ENCODE peak calls at places on chromosomes 4 and X, in ten cellular contexts. A is mucosa of descending colon; B is esophagus muscularis mucosa; F is mesenteric fat pad; O is activated naive CD4-positive, alpha-beta T cell; R is substantia nigra; V is activated naive CD8-positive, alpha-beta T cell treated with anti-CD3 and anti-CD28 coated beads, Interleukin-2, amount 50 U/mL, for 24 hours; D is anterior cingulate cortex; K is stimulated activated CD4-positive, alpha-beta T cell treated with anti-CD3 and anti-CD28 coated beads, TNF-alpha, amount 100 ng/mL, for 48 hours; G is stimulated activated CD8-positive, alpha-beta memory T cell treated with anti-CD3 and anti-CD28 coated beads, Interleukin-15, amount 100 ng/mL, for 4 hours. I is an unnamed sample.

GRCh38 chr4:138405439-138405838 is 163.3 kb upstream of the SLC7A11 start:
- DNase-seq in B (no peak), R (no peak), G (no peak), F (no peak), D (no peak), A (no peak), K (no peak), O (no peak), V (no peak), I (no peak)

GRCh38 chrX:24081661-24082154 is 27.0 kb downstream of the EIF2S3 start:
- DNase-seq in A (peak; percentile 60), R (no peak), O (peak; percentile 3), B (no peak), G (peak; percentile 1), F (no peak), D (peak; percentile 1), V (peak; percentile 56), K (peak; percentile 30), I (no peak)

GRCh38 chr4:81377231-81377630 is 94.5 kb downstream of the RASGEF1B start:
- DNase-seq in B (no peak), D (no peak), K (no peak), A (no peak), R (no peak), G (no peak), F (no peak), O (no peak), V (no peak), I (no peak)

GRCh38 chr4:38765391-38765790 is 17.4 kb downstream of the TLR10 start:
- DNase-seq in A (no peak), B (no peak), R (no peak), G (no peak), D (no peak), V (no peak), O (no peak), K (no peak), F (no peak), I (no peak)

GRCh38 chrX:38099688-38100087 is 93.3 kb downstream of the SYTL5 start:
- DNase-seq in G (no peak), V (no peak), D (no peak), A (no peak), B (no peak), F (no peak), O (no peak), K (no peak), R (no peak), I (no peak)

GRCh38 chrX:136847874-136848273 is 32.7 kb downstream of the RBMX start:
- DNase-seq in G (no peak), O (no peak), F (no peak), B (no peak), V (no peak), K (no peak), A (no peak), R (no peak), D (no peak), I (no peak)

GRCh38 chr4:2081540-2081939 is 22.4 kb downstream of the NAT8L start:
- DNase-seq in O (no peak), R (no peak), V (no peak), G (no peak), D (no peak), K (no peak), A (no peak), B (no peak), F (peak; percentile 82), I (peak; percentile 52)

GRCh38 chr4:72977936-72978485 is 91.5 kb downstream of the COX18 start:
- DNase-seq in O (no peak), K (no peak), V (no peak), F (no peak), A (no peak), G (no peak), R (no peak), D (no peak), B (no peak), I (no peak)

GRCh38 chrX:105711805-105712204 is 110.5 kb upstream of the NRK start:
- DNase-seq in G (no peak), O (no peak), R (no peak), K (no peak), B (no peak), F (no peak), D (no peak), A (no peak), V (no peak), I (no peak)

GRCh38 chr4:142781114-142781513 is 65.0 kb downstream of the INPP4B start:
- DNase-seq in A (no peak), K (no peak), G (no peak), D (no peak), V (no peak), R (no peak), F (no peak), B (no peak), O (no peak), I (no peak)

GRCh38 chr4:80407246-80407645 is 71.7 kb downstream of the CFAP299 start:
- DNase-seq in R (no peak), K (no peak), B (no peak), G (no peak), A (no peak), F (no peak), D (no peak), O (no peak), V (no peak), I (no peak)

I was measured in ascending aorta.